ENCODE peak calls at places on chromosomes 3 and 15, in five cellular contexts. U is naive thymus-derived CD8-positive, alpha-beta T cell; K is IMR-90; D is central memory CD4-positive, alpha-beta T cell; Y is NCI-H345. L is an unnamed sample.

GRCh38 chr15:69804786-69805185 is 292.9 kb downstream of the TLE3 start:
- DNase-seq in U (no peak), K (no peak), D (no peak), Y (no peak), L (no peak)

GRCh38 chr3:146732325-146732724 is 127.2 kb upstream of the PLSCR5 start:
- DNase-seq in U (no peak), K (no peak), D (no peak), Y (no peak), L (no peak)

GRCh38 chr3:126436826-126437717 is 38.6 kb downstream of the ZXDC start:
- DNase-seq in U (no peak), K (no peak), D (no peak), Y (no peak), L (no peak)

GRCh38 chr15:79629687-79630086 is 197.6 kb downstream of the MINAR1 start:
- DNase-seq in U (no peak), K (peak), D (no peak), Y (no peak), L (no peak)

GRCh38 chr3:134388748-134389485 is 14.7 kb upstream of the AMOTL2 start:
- DNase-seq in U (no peak), K (no peak), D (no peak), Y (no peak), L (no peak)

GRCh38 chr15:36635681-36636080 is 56.3 kb downstream of the CDIN1 start:
- DNase-seq in U (no peak), K (no peak), D (no peak), Y (no peak), L (no peak)

GRCh38 chr3:24494616-24495333 is at the start of gene THRB:
- DNase-seq in U (peak), K (no peak), D (no peak), Y (no peak), L (no peak)

GRCh38 chr3:63576826-63577225 is 75.6 kb upstream of the SNTN start:
- DNase-seq in U (no peak), K (no peak), D (no peak), Y (peak), L (no peak)

GRCh38 chr3:9552252-9552999 is 1.2 kb downstream of the LHFPL4 start:
- DNase-seq in U (peak), K (peak), D (peak), Y (no peak), L (peak)

GRCh38 chr3:10248984-10249748 is 907 bp downstream of the TATDN2 start:
- DNase-seq in U (peak), K (peak), D (peak), Y (no peak), L (peak)

GRCh38 chr15:62850318-62850717 is 192.2 kb upstream of the TPM1 start:
- DNase-seq in U (no peak), K (no peak), D (no peak), Y (no peak), L (no peak)

GRCh38 chr3:81302045-81302444 is 459.4 kb downstream of the GBE1 start:
- DNase-seq in U (peak), K (peak), D (no peak), Y (peak), L (no peak)

GRCh38 chr3:40914475-40914874 is 284.8 kb upstream of the CTNNB1 start:
- DNase-seq in U (no peak), K (no peak), D (no peak), Y (no peak), L (no peak)

GRCh38 chr3:132352556-132353143 is 35.4 kb downstream of the ACP3 start:
- DNase-seq in U (peak), K (peak), D (peak), Y (peak), L (peak)

GRCh38 chr15:26075770-26076169 is 212.6 kb upstream of the ATP10A start:
- DNase-seq in U (no peak), K (no peak), D (no peak), Y (no peak), L (no peak)

GRCh38 chr3:73623996-73624362 is 762 bp downstream of the PDZRN3 start:
- DNase-seq in U (no peak), K (peak), D (no peak), Y (peak), L (no peak)

GRCh38 chr15:68383161-68384074 is 48.5 kb downstream of the ITGA11 start:
- DNase-seq in U (peak), K (peak), D (peak), Y (peak), L (peak)

GRCh38 chr15:93286456-93286855 is 197.4 kb upstream of the RGMA start:
- DNase-seq in U (no peak), K (no peak), D (no peak), Y (no peak), L (no peak)

GRCh38 chr15:46442196-46442595 is 807.4 kb downstream of the SQOR start:
- DNase-seq in U (no peak), K (no peak), D (no peak), Y (no peak), L (no peak)

GRCh38 chr15:93052090-93052892 is 36.7 kb downstream of the RGMA start:
- DNase-seq in U (no peak), K (no peak), D (no peak), Y (no peak), L (no peak)

GRCh38 chr3:119235151-119235550 is 5.5 kb downstream of the B4GALT4 start:
- DNase-seq in U (no peak), K (peak), D (no peak), Y (no peak), L (no peak)

GRCh38 chr3:39407259-39407629 is 724 bp downstream of the RPSA start:
- DNase-seq in U (no peak), K (peak), D (no peak), Y (no peak), L (no peak)

GRCh38 chr3:13581485-13582365 is 32.8 kb downstream of the FBLN2 start:
- DNase-seq in U (no peak), K (no peak), D (no peak), Y (no peak), L (no peak)

GRCh38 chr15:71718116-71718910 is 92.0 kb upstream of the NR2E3 start:
- DNase-seq in U (no peak), K (no peak), D (no peak), Y (no peak), L (no peak)

GRCh38 chr15:77811270-77811669 is 178.6 kb upstream of the LINGO1 start:
- DNase-seq in U (no peak), K (no peak), D (no peak), Y (no peak), L (no peak)

GRCh38 chr15:66798426-66799061 is 96.5 kb downstream of the SMAD6 start:
- DNase-seq in U (no peak), K (peak), D (no peak), Y (no peak), L (no peak)

GRCh38 chr3:171374661-171375285 is 85.4 kb downstream of the TNIK start:
- DNase-seq in U (no peak), K (peak), D (no peak), Y (no peak), L (no peak)

GRCh38 chr15:38128389-38128788 is 124.2 kb upstream of the SPRED1 start:
- DNase-seq in U (no peak), K (peak), D (no peak), Y (no peak), L (no peak)

L was measured in T follicular helper cell.